ENCODE peak calls at places on chromosomes 5 and 9, in nine cellular contexts. B, G, A, M, Q, C, N, F and P are unnamed samples.

GRCh38 chr9:128526729-128527128 is 22.2 kb downstream of the GLE1 start:
- DNase-seq in M (no peak), C (no peak), N (no peak), B (no peak), Q (no peak), G (no peak), F (no peak), A (no peak), P (no peak)

GRCh38 chr5:156051972-156052371 is 275.0 kb upstream of the SGCD start:
- DNase-seq in C (no peak), G (no peak), A (no peak), B (no peak), N (no peak), Q (no peak), F (no peak), M (no peak), P (no peak)

GRCh38 chr9:16352791-16353401 is 517.6 kb downstream of the BNC2 start:
- DNase-seq in C (no peak), M (no peak), F (no peak), B (no peak), A (no peak), Q (no peak), N (no peak), G (no peak), P (no peak)

GRCh38 chr5:59133801-59134261 is 551.0 kb downstream of the RAB3C start:
- DNase-seq in N (no peak), G (no peak), Q (no peak), B (no peak), F (no peak), A (no peak), M (peak), C (no peak), P (no peak)

GRCh38 chr9:89684912-89685636 is 80.3 kb downstream of the GADD45G start:
- DNase-seq in B (peak), A (peak), Q (peak), F (no peak), C (peak), N (no peak), G (no peak), M (no peak), P (peak)

GRCh38 chr5:32687167-32687831 is 23.8 kb upstream of the NPR3 start:
- DNase-seq in N (no peak), A (peak), C (no peak), B (peak), F (no peak), G (no peak), M (no peak), Q (peak), P (no peak)

GRCh38 chr5:15008476-15008875 is 136.9 kb upstream of the ANKH start:
- DNase-seq in A (peak), F (no peak), B (peak), Q (peak), C (peak), M (peak), N (no peak), G (no peak), P (peak)

GRCh38 chr5:177366528-177367322 is 9.0 kb downstream of the RGS14 start:
- DNase-seq in Q (no peak), C (peak), M (no peak), A (peak), G (peak), F (no peak), N (no peak), B (peak), P (peak)

GRCh38 chr5:140292212-140293040 is 10.5 kb downstream of the PFDN1 start:
- DNase-seq in G (no peak), F (no peak), B (no peak), M (no peak), A (no peak), C (no peak), N (no peak), Q (no peak), P (no peak)

GRCh38 chr9:130636648-130637020 is 27.8 kb upstream of the PRDM12 start:
- DNase-seq in M (no peak), Q (no peak), F (no peak), B (no peak), C (peak), A (no peak), G (no peak), N (no peak), P (no peak)

GRCh38 chr5:150895431-150896428 is 9.1 kb downstream of the ZNF300 start:
- DNase-seq in C (no peak), B (no peak), A (no peak), N (no peak), F (no peak), G (no peak), Q (peak), M (no peak), P (no peak)

GRCh38 chr5:34803974-34804373 is 35.0 kb upstream of the TTC23L start:
- DNase-seq in Q (no peak), F (no peak), A (no peak), M (no peak), B (no peak), C (no peak), G (no peak), N (no peak), P (no peak)

GRCh38 chr5:169202969-169203368 is 98.0 kb downstream of the SLIT3 start:
- DNase-seq in G (no peak), M (no peak), F (no peak), B (no peak), A (no peak), C (no peak), N (no peak), Q (no peak), P (no peak)

GRCh38 chr9:134055981-134056461 is 11.8 kb downstream of the BRD3 start:
- DNase-seq in A (peak), G (no peak), C (peak), M (peak), N (no peak), F (no peak), Q (no peak), B (peak), P (peak)

GRCh38 chr9:93960971-93961841 is 6.1 kb upstream of the BARX1 start:
- DNase-seq in A (no peak), G (no peak), C (no peak), B (no peak), F (no peak), N (no peak), M (no peak), Q (peak), P (no peak)

GRCh38 chr5:103101079-103101732 is 18.7 kb downstream of the GIN1 start:
- DNase-seq in A (no peak), M (no peak), G (no peak), F (no peak), C (no peak), N (no peak), B (no peak), Q (no peak), P (no peak)

GRCh38 chr9:122078557-122078956 is 14.6 kb downstream of the TTLL11 start:
- DNase-seq in G (no peak), B (no peak), F (no peak), M (no peak), Q (no peak), A (no peak), C (no peak), N (no peak), P (no peak)

GRCh38 chr9:101628173-101628572 is 33.4 kb upstream of the PPP3R2 start:
- DNase-seq in N (no peak), B (no peak), C (no peak), A (no peak), F (no peak), G (no peak), Q (no peak), M (peak), P (no peak)

GRCh38 chr9:25226901-25227686 is 451.1 kb downstream of the TUSC1 start:
- DNase-seq in C (no peak), A (no peak), G (no peak), M (no peak), F (no peak), B (no peak), Q (no peak), N (no peak), P (no peak)

GRCh38 chr9:133976888-133977287 is 15.2 kb downstream of the VAV2 start:
- DNase-seq in M (no peak), N (no peak), Q (no peak), F (no peak), B (peak), G (no peak), A (no peak), C (peak), P (no peak)